ENCODE peak calls at places on chromosomes 5 and 9, in six cellular contexts. F is type B pancreatic cell, L is fibroblast of villous mesenchyme, C is spleen, D is astrocyte of the spinal cord, H is colonic mucosa. N is an unnamed sample.

GRCh38 chr5:32443541-32444190 is 874 bp downstream of the ZFR start:
- DNase-seq in F (peak; percentile 74), C (peak; percentile 89), L (peak; percentile 37), H (peak; percentile 41), D (peak; percentile 48), N (peak; percentile 62)

GRCh38 chr9:79164396-79164795 is 407.4 kb upstream of the TLE4 start:
- DNase-seq in F (no peak), L (no peak), D (no peak), H (no peak), C (no peak), N (no peak)

GRCh38 chr9:96061293-96061987 is 185.9 kb downstream of the ERCC6L2 start:
- DNase-seq in C (no peak), H (no peak), L (peak; percentile 51), F (no peak), D (peak; percentile 41), N (no peak)

GRCh38 chr5:137778772-137779564 is 24.8 kb upstream of the HNRNPA0 start:
- DNase-seq in C (no peak), L (peak; percentile 53), H (no peak), F (no peak), D (peak; percentile 50), N (no peak)

GRCh38 chr9:86766912-86767311 is 180.4 kb downstream of the GAS1 start:
- DNase-seq in H (no peak), F (no peak), D (peak; percentile 87), C (no peak), L (peak; percentile 68), N (peak; percentile 63)

GRCh38 chr5:151274666-151275065 is 21.7 kb downstream of the GM2A start:
- DNase-seq in H (no peak), D (no peak), C (no peak), F (no peak), L (no peak), N (no peak)

GRCh38 chr9:86794356-86795046 is 152.8 kb downstream of the GAS1 start:
- DNase-seq in F (no peak), D (peak; percentile 85), C (no peak), H (no peak), L (peak; percentile 73), N (no peak)

GRCh38 chr5:89267764-89268163 is 384.8 kb upstream of the MEF2C start:
- DNase-seq in C (no peak), D (no peak), H (no peak), F (no peak), L (no peak), N (no peak)

GRCh38 chr9:113895526-113895925 is 19.4 kb downstream of the ZNF618 start:
- DNase-seq in F (no peak), L (peak; percentile 89), H (no peak), D (no peak), C (no peak), N (no peak)

GRCh38 chr9:70761139-70761538 is 346.7 kb upstream of the KLF9 start:
- DNase-seq in L (no peak), H (no peak), F (no peak), D (no peak), C (no peak), N (no peak)

GRCh38 chr5:9112520-9113291 is 433.2 kb downstream of the SEMA5A start:
- DNase-seq in C (no peak), F (no peak), L (no peak), D (peak; percentile 35), H (no peak), N (no peak)

GRCh38 chr9:110115868-110116542 is 92.0 kb downstream of the C9orf152 start:
- DNase-seq in D (peak; percentile 68), C (no peak), H (no peak), F (no peak), L (peak; percentile 96), N (no peak)

GRCh38 chr5:154962494-154962893 is 21.6 kb downstream of the MRPL22 start:
- DNase-seq in F (no peak), D (peak; percentile 11), H (no peak), L (peak; percentile 13), C (no peak), N (no peak)

GRCh38 chr9:127087411-127087810 is 35.0 kb downstream of the ANGPTL2 start:
- DNase-seq in H (no peak), F (peak; percentile 48), C (no peak), L (no peak), D (no peak), N (no peak)

GRCh38 chr5:55694152-55694830 is 17.8 kb downstream of the SLC38A9 start:
- DNase-seq in H (no peak), L (peak; percentile 52), D (peak; percentile 24), F (no peak), C (no peak), N (no peak)

GRCh38 chr9:130445268-130445983 is 665 bp downstream of the ASS1 start:
- DNase-seq in C (peak; percentile 64), D (peak; percentile 39), L (peak; percentile 59), H (peak; percentile 78), F (no peak), N (peak; percentile 65)

GRCh38 chr5:9869616-9870288 is 239.6 kb upstream of the TAS2R1 start:
- DNase-seq in C (no peak), L (peak; percentile 63), D (peak; percentile 59), H (no peak), F (no peak), N (no peak)

GRCh38 chr5:29811914-29812679 is 1381.4 kb upstream of the CDH6 start:
- DNase-seq in C (no peak), D (no peak), H (no peak), L (no peak), F (no peak), N (no peak)

GRCh38 chr5:20654033-20654432 is 666.0 kb upstream of the CDH18 start:
- DNase-seq in L (no peak), C (no peak), D (no peak), F (no peak), H (no peak), N (no peak)

GRCh38 chr9:130186839-130187522 is 14.8 kb downstream of the NCS1 start:
- DNase-seq in D (no peak), H (peak; percentile 87), L (peak; percentile 61), F (peak; percentile 69), C (no peak), N (peak; percentile 58)

GRCh38 chr9:132638240-132638639 is 31.5 kb downstream of the DDX31 start:
- DNase-seq in H (no peak), D (no peak), F (no peak), C (no peak), L (peak; percentile 58), N (no peak)

GRCh38 chr9:130182090-130182909 is 10.1 kb downstream of the NCS1 start:
- DNase-seq in L (no peak), H (no peak), F (peak; percentile 63), D (no peak), C (no peak), N (no peak)

GRCh38 chr9:97907051-97907450 is 15.2 kb downstream of the TRMO start:
- DNase-seq in F (no peak), D (no peak), L (no peak), H (no peak), C (peak; percentile 86), N (peak; percentile 70)

GRCh38 chr9:137055385-137056364 is 1.8 kb upstream of the ENTPD2 start:
- DNase-seq in F (no peak), D (peak; percentile 83), L (peak; percentile 53), H (peak; percentile 97), C (no peak), N (peak; percentile 73)

GRCh38 chr5:80998590-80998979 is 38.4 kb downstream of the RASGRF2 start:
- DNase-seq in H (no peak), C (no peak), D (no peak), F (no peak), L (peak; percentile 33), N (no peak)

GRCh38 chr9:133577463-133578112 is 31.6 kb downstream of the FAM163B start:
- DNase-seq in F (no peak), H (no peak), C (no peak), D (no peak), L (no peak), N (no peak)

GRCh38 chr9:87898151-87898550 is 15.5 kb downstream of the SPATA31E1 start:
- DNase-seq in C (no peak), H (no peak), D (peak; percentile 23), L (peak; percentile 33), F (no peak), N (no peak)

GRCh38 chr9:69474821-69475220 is 149.8 kb downstream of the ENTREP1 start:
- DNase-seq in L (no peak), C (no peak), D (no peak), H (no peak), F (no peak), N (no peak)

GRCh38 chr9:114370985-114371335 is 16.8 kb downstream of the AKNA start:
- DNase-seq in H (no peak), C (peak; percentile 83), L (no peak), D (no peak), F (no peak), N (no peak)

GRCh38 chr9:127846451-127847154 is 7.9 kb downstream of the ENG start:
- DNase-seq in D (no peak), L (peak; percentile 64), C (no peak), F (no peak), H (no peak), N (no peak)

DNA sequence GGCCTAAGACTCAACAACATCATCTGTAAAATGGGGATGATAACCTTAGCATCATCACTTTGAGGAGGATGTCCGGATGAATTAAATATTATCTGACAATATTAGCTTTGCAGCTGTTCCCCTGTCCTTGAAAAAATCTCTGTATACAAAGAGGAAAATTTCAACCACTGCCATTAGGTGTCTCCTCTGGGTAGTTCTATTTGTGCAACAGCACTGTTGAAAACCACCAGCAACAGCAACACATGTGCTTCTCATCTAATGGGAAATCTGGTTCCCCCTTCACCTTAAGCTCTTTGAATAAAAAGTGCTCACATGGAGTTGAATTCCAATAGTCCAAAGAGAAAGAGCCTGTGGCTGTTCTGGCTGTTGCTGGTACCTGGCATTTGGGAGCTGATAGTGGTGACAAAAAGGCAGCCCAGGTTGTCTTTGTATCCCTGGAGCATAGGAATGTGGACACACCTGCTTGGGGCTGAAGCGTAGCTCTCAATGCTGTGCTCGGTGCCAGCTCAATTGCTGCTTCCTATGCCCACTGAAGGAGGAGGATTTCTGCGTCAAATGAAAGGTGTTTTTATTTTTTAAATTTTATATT is 322.1 kb upstream of the MSX2 start:
- DNase-seq in C (no peak), F (no peak), L (no peak), D (no peak), H (no peak), N (no peak)
- TF ChIP-seq CTCF in C (no peak), F (no peak), L (peak; percentile 7), D (no peak), H (no peak), N (no peak)

GRCh38 chr5:175457466-175457865 is 13.5 kb upstream of the DRD1 start:
- DNase-seq in H (no peak), D (no peak), C (no peak), L (no peak), F (no peak), N (no peak)
- TF ChIP-seq CTCF in H (no peak), D (no peak), C (no peak), L (no peak), F (no peak), N (no peak)

GRCh38 chr9:123027517-123027916 is 6.0 kb upstream of the GPR21 start:
- DNase-seq in F (no peak), D (no peak), L (no peak), H (no peak), C (no peak), N (no peak)
- TF ChIP-seq CTCF in F (no peak), D (no peak), L (no peak), H (no peak), C (no peak), N (no peak)

DNA sequence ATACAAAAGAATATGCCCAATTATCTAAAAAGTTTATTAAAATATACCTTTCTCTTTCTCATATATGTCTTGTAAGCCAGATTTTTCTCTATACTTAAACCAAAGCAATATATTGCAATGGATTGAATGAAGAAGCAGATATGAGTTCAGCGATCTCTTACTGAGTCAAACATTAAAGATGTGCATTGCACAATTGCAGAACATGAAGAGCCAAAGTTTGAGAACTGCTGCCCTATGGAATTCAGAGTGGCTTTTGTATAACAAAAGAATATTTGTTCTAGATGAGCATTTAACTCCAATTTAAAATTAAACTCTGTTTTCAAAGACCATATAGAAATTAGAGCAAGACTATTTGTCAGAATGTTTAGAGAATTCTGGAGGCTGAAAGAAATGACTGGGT is 519.0 kb upstream of the DAB2 start:
- DNase-seq in F (no peak), C (no peak), D (no peak), H (no peak), L (no peak), N (no peak)
- TF ChIP-seq CTCF in F (no peak), C (no peak), D (no peak), H (no peak), L (no peak), N (no peak)